ENCODE peak calls at places on chromosomes 1 and 21, in seven cellular contexts. X is NCI-H1092, T is HepG2, F is neural crest cell, Z is NCI-H2029 treated with DMSO at 0.1 percent for 48 hours, P is sciatic nerve, E is skeletal muscle cell. Q is an unnamed sample.

GRCh38 chr1:220880726-220881506 is 1.7 kb downstream of the HLX start:
- DNase-seq in X (no peak), T (no peak), F (no peak), Z (no peak), P (peak; percentile 81), E (no peak), Q (no peak)

GRCh38 chr1:228958121-228958520 is 222.8 kb downstream of the RHOU start:
- DNase-seq in X (no peak), T (no peak), F (no peak), Z (no peak), P (no peak), E (no peak), Q (no peak)

GRCh38 chr1:85295006-85295431 is 18.6 kb upstream of the BCL10 start:
- DNase-seq in X (no peak), T (no peak), F (no peak), Z (no peak), P (no peak), E (no peak), Q (no peak)

GRCh38 chr1:180136311-180136967 is 18.2 kb upstream of the QSOX1 start:
- DNase-seq in X (no peak), T (no peak), F (no peak), Z (no peak), P (no peak), E (no peak), Q (no peak)

GRCh38 chr1:205065666-205066065 is 18.6 kb downstream of the TMEM81 start:
- DNase-seq in X (no peak), T (no peak), F (no peak), Z (no peak), P (peak; percentile 54), E (no peak), Q (no peak)

GRCh38 chr1:234206651-234207284 is 166.5 kb upstream of the COA6 start:
- DNase-seq in X (no peak), T (peak; percentile 14), F (no peak), Z (no peak), P (no peak), E (peak; percentile 9), Q (no peak)

GRCh38 chr21:30439975-30440374 is at the start of gene KRTAP15-1:
- DNase-seq in X (no peak), T (no peak), F (no peak), Z (no peak), P (no peak), E (no peak), Q (no peak)

GRCh38 chr1:211918665-211919414 is 88.3 kb upstream of the LPGAT1 start:
- DNase-seq in X (no peak), T (no peak), F (no peak), Z (no peak), P (no peak), E (no peak), Q (no peak)

GRCh38 chr1:212089560-212090163 is 54.1 kb downstream of the DTL start:
- DNase-seq in X (no peak), T (no peak), F (no peak), Z (no peak), P (no peak), E (no peak), Q (no peak)

GRCh38 chr1:55490556-55490955 is 275.4 kb upstream of the USP24 start:
- DNase-seq in X (no peak), T (no peak), F (no peak), Z (no peak), P (no peak), E (no peak), Q (no peak)

GRCh38 chr1:101064697-101065096 is 39.1 kb upstream of the DPH5 start:
- DNase-seq in X (no peak), T (no peak), F (no peak), Z (no peak), P (no peak), E (no peak), Q (no peak)

GRCh38 chr1:13593511-13594131 is 10.0 kb downstream of the PDPN start:
- DNase-seq in X (no peak), T (no peak), F (no peak), Z (no peak), P (peak; percentile 76), E (peak; percentile 74), Q (no peak)

GRCh38 chr1:51955797-51956527 is 34.5 kb downstream of the RAB3B start:
- DNase-seq in X (peak; percentile 77), T (no peak), F (no peak), Z (peak; percentile 99), P (no peak), E (no peak), Q (peak; percentile 95)

GRCh38 chr1:78840447-78841251 is 165.9 kb downstream of the ADGRL4 start:
- DNase-seq in X (no peak), T (no peak), F (no peak), Z (no peak), P (no peak), E (peak; percentile 92), Q (peak; percentile 20)

GRCh38 chr1:26153966-26154572 is 4.8 kb upstream of the FAM110D start:
- DNase-seq in X (no peak), T (no peak), F (no peak), Z (no peak), P (peak; percentile 30), E (no peak), Q (no peak)

GRCh38 chr1:39694026-39694425 is 2.8 kb upstream of the HPCAL4 start:
- DNase-seq in X (no peak), T (no peak), F (no peak), Z (no peak), P (no peak), E (peak; percentile 31), Q (no peak)